ENCODE peak calls at places on chromosome 13, in four cellular contexts. D is hepatocyte, F is lower lobe of right lung, J is breast epithelium. A is an unnamed sample.

GRCh38 chr13:26198116-26198515 is 24.0 kb downstream of the RNF6 start:
- DNase-seq in D (no peak), F (no peak), J (no peak), A (no peak)

GRCh38 chr13:43303040-43303729 is 279.8 kb downstream of the DNAJC15 start:
- DNase-seq in D (peak; percentile 83), F (no peak), J (peak; percentile 33), A (no peak)

GRCh38 chr13:72204291-72204690 is 337.3 kb upstream of the DACH1 start:
- DNase-seq in D (no peak), F (no peak), J (no peak), A (no peak)

GRCh38 chr13:107124129-107124718 is 556.3 kb upstream of the ARGLU1 start:
- DNase-seq in D (peak; percentile 38), F (no peak), J (no peak), A (no peak)

GRCh38 chr13:101763191-101763590 is 310.7 kb downstream of the ITGBL1 start:
- DNase-seq in D (no peak), F (no peak), J (no peak), A (no peak)

GRCh38 chr13:45178349-45179142 is 22.3 kb downstream of the KCTD4 start:
- DNase-seq in D (peak; percentile 48), F (no peak), J (no peak), A (no peak)

GRCh38 chr13:39037410-39037879 is 444 bp downstream of the PROSER1 start:
- DNase-seq in D (no peak), F (no peak), J (peak; percentile 23), A (no peak)

GRCh38 chr13:52978989-52979388 is 49.6 kb upstream of the OLFM4 start:
- DNase-seq in D (no peak), F (no peak), J (no peak), A (no peak)

GRCh38 chr13:47175172-47175806 is 278.4 kb upstream of the HTR2A start:
- DNase-seq in D (no peak), F (no peak), J (no peak), A (no peak)

GRCh38 chr13:26961890-26962615 is 201.5 kb upstream of the GPR12 start:
- DNase-seq in D (peak; percentile 83), F (peak; percentile 82), J (no peak), A (no peak)

GRCh38 chr13:37118002-37118401 is 12.5 kb upstream of the CSNK1A1L start:
- DNase-seq in D (no peak), F (no peak), J (no peak), A (no peak)

GRCh38 chr13:73096173-73097117 is 37.6 kb downstream of the KLF5 start:
- DNase-seq in D (peak; percentile 26), F (no peak), J (no peak), A (no peak)

GRCh38 chr13:49022472-49023144 is 46.9 kb downstream of the FNDC3A start:
- DNase-seq in D (no peak), F (no peak), J (no peak), A (no peak)

GRCh38 chr13:42728507-42729180 is 52.7 kb upstream of the FAM216B start:
- DNase-seq in D (no peak), F (no peak), J (no peak), A (no peak)

GRCh38 chr13:93561553-93561952 is 334.9 kb downstream of the GPC6 start:
- DNase-seq in D (no peak), F (no peak), J (no peak), A (no peak)

GRCh38 chr13:110468986-110469495 is 92.5 kb downstream of the RAB20 start:
- DNase-seq in D (no peak), F (peak; percentile 24), J (no peak), A (no peak)
- H3K27ac ChIP-seq in D (no peak overlapping the region), F (no peak overlapping the region), J (no peak overlapping the region), A (no peak overlapping the region)

DNA sequence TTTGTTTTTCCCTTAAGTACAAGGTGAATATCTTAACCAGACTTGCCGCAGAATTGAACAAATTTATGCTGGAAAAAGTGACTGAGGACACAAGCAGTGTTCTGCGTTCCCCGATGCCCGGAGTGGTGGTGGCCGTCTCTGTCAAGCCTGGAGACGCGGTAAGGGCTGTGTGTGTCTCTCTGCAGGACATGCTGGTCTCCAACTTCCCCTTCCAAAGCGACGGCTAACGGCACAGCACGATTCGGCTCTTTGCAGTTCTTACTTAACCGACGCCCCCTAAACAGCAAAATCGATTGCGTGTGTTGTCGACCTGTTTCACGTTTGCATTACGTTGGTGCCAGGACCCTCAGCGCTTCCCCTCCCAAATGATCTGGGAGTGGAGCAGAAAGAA is 73.2 kb downstream of the GGACT start:
- DNase-seq in D (no peak), F (no peak), J (no peak), A (no peak)
- H3K4me3 ChIP-seq in D (no peak overlapping the region), F (no peak overlapping the region), J (no peak overlapping the region), A (no peak overlapping the region)

DNA sequence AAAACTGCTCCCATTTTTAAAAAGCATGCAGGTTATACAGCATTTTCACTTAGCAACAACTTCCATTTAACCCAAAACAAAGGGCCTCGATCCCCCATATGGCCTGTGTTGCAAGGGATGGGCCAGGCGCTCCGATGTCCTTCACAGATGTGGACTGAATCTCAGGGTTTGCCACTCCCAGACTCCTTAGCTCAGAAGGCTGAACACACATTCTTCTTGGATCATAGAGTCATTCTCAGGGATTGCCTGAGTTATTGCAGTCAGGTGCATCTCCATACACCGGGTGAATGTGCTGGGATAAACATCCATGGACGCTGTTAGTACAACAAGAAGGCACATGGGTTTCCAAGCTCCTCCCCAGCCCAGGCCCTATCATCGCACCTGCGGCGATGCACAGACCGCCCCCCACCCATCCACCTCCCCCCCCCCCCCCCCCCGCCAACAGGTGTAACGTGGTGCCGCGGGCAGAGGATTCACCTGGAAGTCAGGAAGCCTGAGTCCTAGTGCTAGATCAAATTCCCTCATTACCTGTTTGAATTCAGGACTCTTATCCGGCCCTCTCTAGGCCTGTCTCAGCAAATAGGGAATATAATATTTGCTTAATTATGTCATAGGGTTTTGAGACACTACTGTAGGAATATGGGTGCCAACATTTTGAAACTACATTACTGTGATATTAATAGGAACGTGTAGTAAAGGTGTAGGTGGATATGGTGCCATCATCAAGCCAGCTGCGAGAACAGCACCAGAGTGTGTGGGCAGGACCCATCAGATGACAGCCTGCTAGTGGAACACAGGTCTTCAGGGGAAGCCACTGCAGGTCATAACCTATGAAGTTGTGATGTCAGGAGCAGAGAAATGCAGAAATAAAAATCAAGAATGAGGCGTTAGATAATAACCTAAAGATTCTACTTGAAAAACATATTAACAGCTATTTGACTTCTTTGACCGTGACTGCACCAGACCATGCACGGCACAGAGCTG is 110.9 kb downstream of the SACS start:
- DNase-seq in D (no peak), F (no peak), J (no peak), A (no peak)
- H3K27ac ChIP-seq in D (no peak overlapping the region), F (peak overlapping the region; percentile 20), J (no peak overlapping the region), A (no peak overlapping the region)

GRCh38 chr13:23570099-23570926 is at the start of gene TNFRSF19:
- DNase-seq in D (peak; percentile 64), F (no peak), J (no peak), A (peak; percentile 35)
- H3K4me3 ChIP-seq in D (peak within 1 kb of the TSS; percentile 4), F (peak within 1 kb of the TSS; percentile 41), J (peak within 1 kb of the TSS; percentile 31), A (peak within 1 kb of the TSS; percentile 45)

GRCh38 chr13:109629737-109630136 is 156.6 kb downstream of the IRS2 start:
- DNase-seq in D (no peak), F (no peak), J (no peak), A (no peak)
- H3K27ac ChIP-seq in D (no peak overlapping the region), F (no peak overlapping the region), J (no peak overlapping the region), A (no peak overlapping the region)

DNA sequence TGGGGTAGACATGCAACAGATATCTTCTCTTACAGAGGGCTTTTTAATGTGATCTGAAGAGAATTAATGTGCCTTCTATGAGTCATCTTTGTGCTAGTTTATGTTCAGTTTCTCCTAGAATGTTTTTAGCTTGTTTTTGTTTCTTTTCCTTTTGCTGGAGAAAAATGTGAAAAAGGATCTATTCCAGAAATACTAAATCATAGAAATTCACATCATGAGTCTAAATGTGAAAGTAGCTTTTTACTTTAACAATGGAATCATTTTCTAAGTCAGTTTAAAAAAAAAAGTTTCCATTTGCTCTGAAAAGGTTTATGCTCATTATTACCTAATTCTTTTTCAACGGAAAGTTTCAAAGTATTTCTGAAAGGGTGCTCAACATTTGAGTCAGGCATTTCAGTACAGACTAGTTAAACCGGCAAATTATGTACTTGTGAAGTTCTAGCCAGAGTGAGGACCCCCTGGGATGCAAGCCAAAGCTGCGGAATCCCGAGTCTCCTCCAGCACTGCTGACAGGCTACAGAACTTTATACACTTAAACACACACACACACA is 72.9 kb downstream of the SPATA13 start:
- DNase-seq in D (peak; percentile 35), F (no peak), J (no peak), A (no peak)
- H3K4me3 ChIP-seq in D (peak overlapping the region; percentile 2), F (no peak overlapping the region), J (no peak overlapping the region), A (no peak overlapping the region)

GRCh38 chr13:75896271-75896670 is 260.1 kb downstream of the LMO7 start:
- DNase-seq in D (no peak), F (no peak), J (no peak), A (no peak)
- H3K27ac ChIP-seq in D (peak overlapping the region; percentile 43), F (no peak overlapping the region), J (no peak overlapping the region), A (no peak overlapping the region)

GRCh38 chr13:114128348-114128623 is 4.1 kb downstream of the RASA3 start:
- DNase-seq in D (no peak), F (peak; percentile 38), J (no peak), A (no peak)
- H3K4me3 ChIP-seq in D (no peak overlapping the region), F (peak overlapping the region; percentile 37), J (peak overlapping the region; percentile 30), A (no peak overlapping the region)

GRCh38 chr13:110521946-110522345 is 39.6 kb downstream of the RAB20 start:
- DNase-seq in D (no peak), F (peak; percentile 68), J (no peak), A (peak; percentile 47)

GRCh38 chr13:110525328-110526319 is 35.9 kb downstream of the RAB20 start:
- DNase-seq in D (no peak), F (peak; percentile 75), J (no peak), A (no peak)

GRCh38 chr13:110523180-110523579 is 38.3 kb downstream of the RAB20 start:
- DNase-seq in D (no peak), F (no peak), J (no peak), A (no peak)

GRCh38 chr13:110524484-110525254 is 36.9 kb downstream of the RAB20 start:
- DNase-seq in D (no peak), F (peak; percentile 76), J (peak; percentile 59), A (no peak)

GRCh38 chr13:110523838-110524237 is 37.7 kb downstream of the RAB20 start:
- DNase-seq in D (no peak), F (no peak), J (no peak), A (no peak)
- H3K27ac ChIP-seq in D (no peak overlapping the region), F (peak overlapping the region; percentile 37), J (peak overlapping the region; percentile 82), A (peak overlapping the region; percentile 89)

A was measured in tibial nerve.